ENCODE peak calls at places on chromosome 18, in ten cellular contexts. One of them, this sample, is unnamed.

GRCh38 chr18:56709463-56709862 is 58.3 kb downstream of the WDR7 start:
- DNase-seq in upper lobe of right lung: no peak
- DNase-seq in mammary epithelial cell: peak
- DNase-seq in A549: peak
- DNase-seq in foreskin fibroblast: peak
- DNase-seq in tibial artery: no peak
- DNase-seq in ovary: no peak
- DNase-seq in OCI-LY7: peak
- DNase-seq in fibroblast of lung: peak
- DNase-seq in cardiac muscle cell: no peak
- DNase-seq in this sample: peak

GRCh38 chr18:58103339-58103930 is 59.4 kb downstream of the NEDD4L start:
- DNase-seq in upper lobe of right lung: no peak
- DNase-seq in mammary epithelial cell: no peak
- DNase-seq in A549: no peak
- DNase-seq in foreskin fibroblast: no peak
- DNase-seq in tibial artery: no peak
- DNase-seq in ovary: no peak
- DNase-seq in OCI-LY7: no peak
- DNase-seq in fibroblast of lung: no peak
- DNase-seq in cardiac muscle cell: no peak
- DNase-seq in this sample: peak

GRCh38 chr18:64097497-64097896 is 51.4 kb downstream of the LINC00305 start:
- DNase-seq in upper lobe of right lung: no peak
- DNase-seq in mammary epithelial cell: no peak
- DNase-seq in A549: no peak
- DNase-seq in foreskin fibroblast: peak
- DNase-seq in tibial artery: no peak
- DNase-seq in ovary: no peak
- DNase-seq in OCI-LY7: no peak
- DNase-seq in fibroblast of lung: no peak
- DNase-seq in cardiac muscle cell: no peak
- DNase-seq in this sample: peak

GRCh38 chr18:72867721-72868665 is at the start of gene NETO1:
- DNase-seq in upper lobe of right lung: no peak
- DNase-seq in mammary epithelial cell: peak
- DNase-seq in A549: no peak
- DNase-seq in foreskin fibroblast: peak
- DNase-seq in tibial artery: no peak
- DNase-seq in ovary: no peak
- DNase-seq in OCI-LY7: no peak
- DNase-seq in fibroblast of lung: peak
- DNase-seq in cardiac muscle cell: peak
- DNase-seq in this sample: peak

GRCh38 chr18:57073516-57074187 is 73.2 kb upstream of the BOD1L2 start:
- DNase-seq in upper lobe of right lung: no peak
- DNase-seq in mammary epithelial cell: no peak
- DNase-seq in A549: no peak
- DNase-seq in foreskin fibroblast: no peak
- DNase-seq in tibial artery: no peak
- DNase-seq in ovary: no peak
- DNase-seq in OCI-LY7: no peak
- DNase-seq in fibroblast of lung: no peak
- DNase-seq in cardiac muscle cell: no peak
- DNase-seq in this sample: no peak

GRCh38 chr18:36189486-36189885 is 2.2 kb downstream of the MOCOS start:
- DNase-seq in upper lobe of right lung: no peak
- DNase-seq in mammary epithelial cell: no peak
- DNase-seq in A549: no peak
- DNase-seq in foreskin fibroblast: no peak
- DNase-seq in tibial artery: no peak
- DNase-seq in ovary: no peak
- DNase-seq in OCI-LY7: no peak
- DNase-seq in fibroblast of lung: peak
- DNase-seq in cardiac muscle cell: no peak
- DNase-seq in this sample: no peak

GRCh38 chr18:35376742-35377695 is at the start of gene ZNF396:
- DNase-seq in upper lobe of right lung: peak
- DNase-seq in mammary epithelial cell: peak
- DNase-seq in A549: peak
- DNase-seq in foreskin fibroblast: peak
- DNase-seq in tibial artery: peak
- DNase-seq in ovary: peak
- DNase-seq in OCI-LY7: peak
- DNase-seq in fibroblast of lung: peak
- DNase-seq in cardiac muscle cell: peak
- DNase-seq in this sample: peak

GRCh38 chr18:79953921-79954651 is 2.6 kb upstream of the SLC66A2 start:
- DNase-seq in upper lobe of right lung: no peak
- DNase-seq in mammary epithelial cell: no peak
- DNase-seq in A549: no peak
- DNase-seq in foreskin fibroblast: peak
- DNase-seq in tibial artery: peak
- DNase-seq in ovary: no peak
- DNase-seq in OCI-LY7: no peak
- DNase-seq in fibroblast of lung: no peak
- DNase-seq in cardiac muscle cell: no peak
- DNase-seq in this sample: no peak

GRCh38 chr18:73881396-73881795 is 266.2 kb downstream of the FBXO15 start:
- DNase-seq in upper lobe of right lung: no peak
- DNase-seq in mammary epithelial cell: no peak
- DNase-seq in A549: no peak
- DNase-seq in foreskin fibroblast: peak
- DNase-seq in tibial artery: no peak
- DNase-seq in ovary: no peak
- DNase-seq in OCI-LY7: no peak
- DNase-seq in fibroblast of lung: peak
- DNase-seq in cardiac muscle cell: no peak
- DNase-seq in this sample: no peak

GRCh38 chr18:2994603-2995432 is 18.1 kb downstream of the LPIN2 start:
- DNase-seq in upper lobe of right lung: no peak
- DNase-seq in mammary epithelial cell: no peak
- DNase-seq in A549: no peak
- DNase-seq in foreskin fibroblast: no peak
- DNase-seq in tibial artery: peak
- DNase-seq in ovary: no peak
- DNase-seq in OCI-LY7: peak
- DNase-seq in fibroblast of lung: no peak
- DNase-seq in cardiac muscle cell: no peak
- DNase-seq in this sample: no peak
- TF ChIP-seq CTCF in upper lobe of right lung: peak
- TF ChIP-seq CTCF in mammary epithelial cell: no peak
- TF ChIP-seq CTCF in A549: peak
- TF ChIP-seq CTCF in foreskin fibroblast: no peak
- TF ChIP-seq CTCF in tibial artery: peak
- TF ChIP-seq CTCF in ovary: no peak
- TF ChIP-seq CTCF in OCI-LY7: peak
- TF ChIP-seq CTCF in fibroblast of lung: no peak
- TF ChIP-seq CTCF in cardiac muscle cell: peak
- TF ChIP-seq CTCF in this sample: peak

DNA sequence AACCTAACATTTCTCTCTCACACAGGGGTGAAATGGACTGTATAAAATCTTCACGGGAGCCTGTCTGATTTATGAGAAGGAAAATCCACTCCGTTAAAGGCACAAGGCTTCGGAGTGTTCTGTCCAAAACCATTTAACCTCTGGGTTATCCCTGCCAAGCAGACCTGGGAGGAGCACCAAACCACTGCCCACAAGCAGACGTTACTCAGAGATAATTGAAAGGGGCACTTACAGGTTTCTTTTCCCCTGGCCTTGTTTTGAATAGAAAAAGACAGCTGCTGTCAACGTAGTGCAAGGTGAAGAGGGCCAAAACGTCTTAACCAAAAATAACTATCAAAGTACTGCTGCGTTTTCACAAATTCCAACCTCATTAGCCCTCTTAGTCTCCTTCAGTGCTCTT is 184.3 kb upstream of the DOK6 start:
- DNase-seq in upper lobe of right lung: no peak
- DNase-seq in mammary epithelial cell: no peak
- DNase-seq in A549: no peak
- DNase-seq in foreskin fibroblast: no peak
- DNase-seq in tibial artery: no peak
- DNase-seq in ovary: no peak
- DNase-seq in OCI-LY7: no peak
- DNase-seq in fibroblast of lung: peak
- DNase-seq in cardiac muscle cell: no peak
- DNase-seq in this sample: no peak
- H3K4me3 ChIP-seq in upper lobe of right lung: no peak
- H3K4me3 ChIP-seq in mammary epithelial cell: no peak
- H3K4me3 ChIP-seq in A549: no peak
- H3K4me3 ChIP-seq in foreskin fibroblast: no peak
- H3K4me3 ChIP-seq in tibial artery: no peak
- H3K4me3 ChIP-seq in ovary: no peak
- H3K4me3 ChIP-seq in OCI-LY7: no peak
- H3K4me3 ChIP-seq in fibroblast of lung: no peak
- H3K4me3 ChIP-seq in cardiac muscle cell: no peak
- H3K4me3 ChIP-seq in this sample: no peak

GRCh38 chr18:1078301-1078700 is 173.6 kb downstream of the ADCYAP1 start:
- DNase-seq in upper lobe of right lung: no peak
- DNase-seq in mammary epithelial cell: no peak
- DNase-seq in A549: no peak
- DNase-seq in foreskin fibroblast: no peak
- DNase-seq in tibial artery: no peak
- DNase-seq in ovary: no peak
- DNase-seq in OCI-LY7: no peak
- DNase-seq in fibroblast of lung: no peak
- DNase-seq in cardiac muscle cell: no peak
- DNase-seq in this sample: no peak
- TF ChIP-seq CTCF in upper lobe of right lung: no peak
- TF ChIP-seq CTCF in mammary epithelial cell: no peak
- TF ChIP-seq CTCF in A549: no peak
- TF ChIP-seq CTCF in foreskin fibroblast: no peak
- TF ChIP-seq CTCF in tibial artery: no peak
- TF ChIP-seq CTCF in ovary: no peak
- TF ChIP-seq CTCF in OCI-LY7: no peak
- TF ChIP-seq CTCF in fibroblast of lung: no peak
- TF ChIP-seq CTCF in cardiac muscle cell: no peak
- TF ChIP-seq CTCF in this sample: no peak

GRCh38 chr18:9109523-9109922 is 7.0 kb downstream of the NDUFV2 start:
- DNase-seq in upper lobe of right lung: no peak
- DNase-seq in mammary epithelial cell: no peak
- DNase-seq in A549: no peak
- DNase-seq in foreskin fibroblast: peak
- DNase-seq in tibial artery: no peak
- DNase-seq in ovary: no peak
- DNase-seq in OCI-LY7: no peak
- DNase-seq in fibroblast of lung: peak
- DNase-seq in cardiac muscle cell: no peak
- DNase-seq in this sample: peak
- H3K4me3 ChIP-seq in upper lobe of right lung: no peak
- H3K4me3 ChIP-seq in mammary epithelial cell: no peak
- H3K4me3 ChIP-seq in A549: no peak
- H3K4me3 ChIP-seq in foreskin fibroblast: no peak
- H3K4me3 ChIP-seq in tibial artery: no peak
- H3K4me3 ChIP-seq in ovary: no peak
- H3K4me3 ChIP-seq in OCI-LY7: no peak
- H3K4me3 ChIP-seq in fibroblast of lung: no peak
- H3K4me3 ChIP-seq in cardiac muscle cell: no peak
- H3K4me3 ChIP-seq in this sample: no peak

GRCh38 chr18:59202258-59202820 is 17.6 kb upstream of the GRP start:
- DNase-seq in upper lobe of right lung: no peak
- DNase-seq in mammary epithelial cell: no peak
- DNase-seq in A549: no peak
- DNase-seq in foreskin fibroblast: no peak
- DNase-seq in tibial artery: no peak
- DNase-seq in ovary: no peak
- DNase-seq in OCI-LY7: no peak
- DNase-seq in fibroblast of lung: no peak
- DNase-seq in cardiac muscle cell: no peak
- DNase-seq in this sample: no peak
- TF ChIP-seq CTCF in upper lobe of right lung: no peak
- TF ChIP-seq CTCF in mammary epithelial cell: no peak
- TF ChIP-seq CTCF in A549: no peak
- TF ChIP-seq CTCF in foreskin fibroblast: no peak
- TF ChIP-seq CTCF in tibial artery: no peak
- TF ChIP-seq CTCF in ovary: no peak
- TF ChIP-seq CTCF in OCI-LY7: no peak
- TF ChIP-seq CTCF in fibroblast of lung: no peak
- TF ChIP-seq CTCF in cardiac muscle cell: no peak
- TF ChIP-seq CTCF in this sample: no peak

GRCh38 chr18:8623549-8624106 is 14.4 kb downstream of the RAB12 start:
- DNase-seq in upper lobe of right lung: peak
- DNase-seq in mammary epithelial cell: no peak
- DNase-seq in A549: no peak
- DNase-seq in foreskin fibroblast: no peak
- DNase-seq in tibial artery: no peak
- DNase-seq in ovary: no peak
- DNase-seq in OCI-LY7: no peak
- DNase-seq in fibroblast of lung: no peak
- DNase-seq in cardiac muscle cell: no peak
- DNase-seq in this sample: peak

GRCh38 chr18:8625693-8626092 is 16.5 kb downstream of the RAB12 start:
- DNase-seq in upper lobe of right lung: no peak
- DNase-seq in mammary epithelial cell: no peak
- DNase-seq in A549: no peak
- DNase-seq in foreskin fibroblast: no peak
- DNase-seq in tibial artery: no peak
- DNase-seq in ovary: no peak
- DNase-seq in OCI-LY7: no peak
- DNase-seq in fibroblast of lung: no peak
- DNase-seq in cardiac muscle cell: no peak
- DNase-seq in this sample: no peak

GRCh38 chr18:8627107-8627472 is 17.9 kb downstream of the RAB12 start:
- DNase-seq in upper lobe of right lung: no peak
- DNase-seq in mammary epithelial cell: no peak
- DNase-seq in A549: no peak
- DNase-seq in foreskin fibroblast: no peak
- DNase-seq in tibial artery: no peak
- DNase-seq in ovary: no peak
- DNase-seq in OCI-LY7: no peak
- DNase-seq in fibroblast of lung: no peak
- DNase-seq in cardiac muscle cell: no peak
- DNase-seq in this sample: no peak

GRCh38 chr18:8627540-8627939 is 18.3 kb downstream of the RAB12 start:
- DNase-seq in upper lobe of right lung: no peak
- DNase-seq in mammary epithelial cell: no peak
- DNase-seq in A549: no peak
- DNase-seq in foreskin fibroblast: no peak
- DNase-seq in tibial artery: no peak
- DNase-seq in ovary: no peak
- DNase-seq in OCI-LY7: no peak
- DNase-seq in fibroblast of lung: no peak
- DNase-seq in cardiac muscle cell: no peak
- DNase-seq in this sample: no peak

DNA sequence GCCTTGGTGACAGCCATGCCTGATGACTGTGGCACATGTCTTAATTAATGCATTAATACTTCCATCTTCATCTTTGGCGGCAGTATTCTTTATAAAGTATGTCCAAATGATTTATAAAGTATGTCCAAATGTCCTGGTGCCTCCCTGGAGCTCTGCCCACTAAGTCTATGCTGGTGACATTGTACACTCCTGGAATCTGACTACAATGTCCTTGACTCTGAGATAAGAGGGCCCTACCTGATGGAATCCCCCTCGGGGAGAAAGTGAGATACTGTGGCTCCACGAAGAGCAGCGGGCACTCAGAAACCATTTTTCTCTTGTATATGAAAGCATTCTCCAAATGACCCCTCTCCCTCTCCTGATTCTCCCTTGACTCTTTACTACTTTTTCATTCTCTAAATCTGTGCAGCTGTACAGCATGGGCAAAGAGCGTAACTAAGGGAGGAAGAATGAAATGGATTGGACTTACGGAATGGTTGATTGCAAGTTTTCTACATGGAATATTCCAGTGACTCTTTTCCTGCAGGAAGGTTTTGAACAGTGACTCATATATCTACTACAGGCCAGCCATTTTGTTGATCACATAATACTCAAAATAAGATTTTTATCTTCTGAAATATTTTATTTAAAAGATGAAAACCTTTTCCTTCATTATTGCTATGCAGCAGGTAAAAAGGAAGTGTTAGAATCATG is 17.3 kb downstream of the RAB12 start:
- DNase-seq in upper lobe of right lung: no peak
- DNase-seq in mammary epithelial cell: no peak
- DNase-seq in A549: no peak
- DNase-seq in foreskin fibroblast: no peak
- DNase-seq in tibial artery: no peak
- DNase-seq in ovary: no peak
- DNase-seq in OCI-LY7: no peak
- DNase-seq in fibroblast of lung: no peak
- DNase-seq in cardiac muscle cell: peak
- DNase-seq in this sample: no peak
- H3K4me3 ChIP-seq in upper lobe of right lung: no peak
- H3K4me3 ChIP-seq in mammary epithelial cell: no peak
- H3K4me3 ChIP-seq in A549: no peak
- H3K4me3 ChIP-seq in foreskin fibroblast: no peak
- H3K4me3 ChIP-seq in tibial artery: no peak
- H3K4me3 ChIP-seq in ovary: no peak
- H3K4me3 ChIP-seq in OCI-LY7: no peak
- H3K4me3 ChIP-seq in fibroblast of lung: no peak
- H3K4me3 ChIP-seq in cardiac muscle cell: no peak
- H3K4me3 ChIP-seq in this sample: no peak